ENCODE peak calls at places on chromosomes 11 and 22, in six cellular contexts. One of them, this sample, is unnamed.

GRCh38 chr11:47464479-47464878 is 15.5 kb upstream of the RAPSN start:
- DNase-seq in endothelial cell of umbilical vein: no peak
- DNase-seq in HT-29: no peak
- DNase-seq in HTR-8/SVneo: no peak
- DNase-seq in stimulated activated CD8-positive, alpha-beta memory T cell treated with anti-CD3 and anti-CD28 coated beads, Interleukin-4, amount 100 ng/mL, for 24 hours: no peak
- DNase-seq in keratinocyte: no peak
- DNase-seq in this sample: no peak

GRCh38 chr22:41555325-41555724 is 5.5 kb upstream of the CSDC2 start:
- DNase-seq in keratinocyte: no peak
- DNase-seq in HT-29: no peak
- DNase-seq in HTR-8/SVneo: no peak
- DNase-seq in endothelial cell of umbilical vein: no peak
- DNase-seq in stimulated activated CD8-positive, alpha-beta memory T cell treated with anti-CD3 and anti-CD28 coated beads, Interleukin-4, amount 100 ng/mL, for 24 hours: no peak
- DNase-seq in this sample: no peak

GRCh38 chr22:29268511-29269229 is 602 bp downstream of the EWSR1 start:
- DNase-seq in keratinocyte: no peak
- DNase-seq in endothelial cell of umbilical vein: peak
- DNase-seq in HTR-8/SVneo: no peak
- DNase-seq in stimulated activated CD8-positive, alpha-beta memory T cell treated with anti-CD3 and anti-CD28 coated beads, Interleukin-4, amount 100 ng/mL, for 24 hours: peak
- DNase-seq in HT-29: peak
- DNase-seq in this sample: peak

GRCh38 chr11:113324250-113324649 is 9.9 kb downstream of the TTC12 start:
- DNase-seq in HT-29: no peak
- DNase-seq in keratinocyte: no peak
- DNase-seq in stimulated activated CD8-positive, alpha-beta memory T cell treated with anti-CD3 and anti-CD28 coated beads, Interleukin-4, amount 100 ng/mL, for 24 hours: no peak
- DNase-seq in endothelial cell of umbilical vein: no peak
- DNase-seq in HTR-8/SVneo: no peak
- DNase-seq in this sample: no peak

GRCh38 chr11:72231396-72232259 is 7.1 kb downstream of the INPPL1 start:
- DNase-seq in HT-29: no peak
- DNase-seq in keratinocyte: no peak
- DNase-seq in stimulated activated CD8-positive, alpha-beta memory T cell treated with anti-CD3 and anti-CD28 coated beads, Interleukin-4, amount 100 ng/mL, for 24 hours: no peak
- DNase-seq in HTR-8/SVneo: no peak
- DNase-seq in endothelial cell of umbilical vein: no peak
- DNase-seq in this sample: no peak

GRCh38 chr22:25282346-25282670 is 62.9 kb downstream of the CRYBB2 start:
- DNase-seq in HTR-8/SVneo: no peak
- DNase-seq in endothelial cell of umbilical vein: no peak
- DNase-seq in HT-29: no peak
- DNase-seq in stimulated activated CD8-positive, alpha-beta memory T cell treated with anti-CD3 and anti-CD28 coated beads, Interleukin-4, amount 100 ng/mL, for 24 hours: no peak
- DNase-seq in keratinocyte: no peak
- DNase-seq in this sample: no peak

GRCh38 chr11:120354779-120355178 is 18.6 kb downstream of the ARHGEF12 start:
- DNase-seq in stimulated activated CD8-positive, alpha-beta memory T cell treated with anti-CD3 and anti-CD28 coated beads, Interleukin-4, amount 100 ng/mL, for 24 hours: no peak
- DNase-seq in HT-29: no peak
- DNase-seq in HTR-8/SVneo: no peak
- DNase-seq in keratinocyte: no peak
- DNase-seq in endothelial cell of umbilical vein: no peak
- DNase-seq in this sample: no peak

GRCh38 chr11:35799655-35800054 is 137.1 kb downstream of the TRIM44 start:
- DNase-seq in HTR-8/SVneo: no peak
- DNase-seq in stimulated activated CD8-positive, alpha-beta memory T cell treated with anti-CD3 and anti-CD28 coated beads, Interleukin-4, amount 100 ng/mL, for 24 hours: no peak
- DNase-seq in endothelial cell of umbilical vein: no peak
- DNase-seq in keratinocyte: no peak
- DNase-seq in HT-29: no peak
- DNase-seq in this sample: no peak

GRCh38 chr11:27218498-27219038 is 144.4 kb downstream of the CCDC34 start:
- DNase-seq in HTR-8/SVneo: no peak
- DNase-seq in keratinocyte: no peak
- DNase-seq in endothelial cell of umbilical vein: no peak
- DNase-seq in HT-29: no peak
- DNase-seq in stimulated activated CD8-positive, alpha-beta memory T cell treated with anti-CD3 and anti-CD28 coated beads, Interleukin-4, amount 100 ng/mL, for 24 hours: no peak
- DNase-seq in this sample: peak

GRCh38 chr11:102802341-102802740 is 4.4 kb upstream of the MMP1 start:
- DNase-seq in stimulated activated CD8-positive, alpha-beta memory T cell treated with anti-CD3 and anti-CD28 coated beads, Interleukin-4, amount 100 ng/mL, for 24 hours: no peak
- DNase-seq in HT-29: no peak
- DNase-seq in endothelial cell of umbilical vein: peak
- DNase-seq in keratinocyte: no peak
- DNase-seq in HTR-8/SVneo: no peak
- DNase-seq in this sample: peak

GRCh38 chr22:25437414-25438160 is 126.9 kb upstream of the GRK3 start:
- DNase-seq in endothelial cell of umbilical vein: no peak
- DNase-seq in HT-29: no peak
- DNase-seq in HTR-8/SVneo: no peak
- DNase-seq in stimulated activated CD8-positive, alpha-beta memory T cell treated with anti-CD3 and anti-CD28 coated beads, Interleukin-4, amount 100 ng/mL, for 24 hours: no peak
- DNase-seq in keratinocyte: no peak
- DNase-seq in this sample: no peak

GRCh38 chr11:122363306-122363705 is 247.3 kb upstream of the BLID start:
- DNase-seq in endothelial cell of umbilical vein: no peak
- DNase-seq in HT-29: no peak
- DNase-seq in stimulated activated CD8-positive, alpha-beta memory T cell treated with anti-CD3 and anti-CD28 coated beads, Interleukin-4, amount 100 ng/mL, for 24 hours: no peak
- DNase-seq in HTR-8/SVneo: no peak
- DNase-seq in keratinocyte: no peak
- DNase-seq in this sample: no peak

GRCh38 chr11:93784935-93785360 is 866 bp downstream of the MED17 start:
- DNase-seq in keratinocyte: no peak
- DNase-seq in HTR-8/SVneo: peak
- DNase-seq in stimulated activated CD8-positive, alpha-beta memory T cell treated with anti-CD3 and anti-CD28 coated beads, Interleukin-4, amount 100 ng/mL, for 24 hours: no peak
- DNase-seq in endothelial cell of umbilical vein: no peak
- DNase-seq in HT-29: no peak
- DNase-seq in this sample: no peak

GRCh38 chr22:41976070-41976901 is 7.0 kb downstream of the SEPTIN3 start:
- DNase-seq in endothelial cell of umbilical vein: no peak
- DNase-seq in HT-29: no peak
- DNase-seq in stimulated activated CD8-positive, alpha-beta memory T cell treated with anti-CD3 and anti-CD28 coated beads, Interleukin-4, amount 100 ng/mL, for 24 hours: peak
- DNase-seq in keratinocyte: no peak
- DNase-seq in HTR-8/SVneo: peak
- DNase-seq in this sample: peak

GRCh38 chr11:59957094-59957493 is 6.7 kb upstream of the OOSP4A start:
- DNase-seq in keratinocyte: no peak
- DNase-seq in stimulated activated CD8-positive, alpha-beta memory T cell treated with anti-CD3 and anti-CD28 coated beads, Interleukin-4, amount 100 ng/mL, for 24 hours: no peak
- DNase-seq in HTR-8/SVneo: no peak
- DNase-seq in HT-29: no peak
- DNase-seq in endothelial cell of umbilical vein: no peak
- DNase-seq in this sample: no peak

This sample was measured in adipocyte.